ENCODE peak calls at places on chromosome 5, in six cellular contexts. One of them, this sample, is unnamed.
A peak's percentile ranks its signal among the peaks of the same experiment; 100 is the strongest.

GRCh38 chr5:103895738-103896137 is 333.1 kb upstream of the NUDT12 start:
- DNase-seq in H7: no peak
- DNase-seq in activated CD4-positive, alpha-beta T cell treated with anti-CD3 and anti-CD28 coated beads for 1 hour: no peak
- DNase-seq in activated CD8-positive, alpha-beta memory T cell treated with anti-CD3 and anti-CD28 coated beads, Interleukin-2, amount 50 U/mL, for 48 hours: no peak
- DNase-seq in uterus: no peak
- DNase-seq in NCI-H2227 treated with DMSO at 0.1 percent for 48 hours: no peak
- DNase-seq in this sample: no peak

GRCh38 chr5:146825033-146825432 is 53.5 kb downstream of the PPP2R2B start:
- DNase-seq in NCI-H2227 treated with DMSO at 0.1 percent for 48 hours: no peak
- DNase-seq in activated CD8-positive, alpha-beta memory T cell treated with anti-CD3 and anti-CD28 coated beads, Interleukin-2, amount 50 U/mL, for 48 hours: no peak
- DNase-seq in H7: peak; percentile 8
- DNase-seq in uterus: peak; percentile 18
- DNase-seq in activated CD4-positive, alpha-beta T cell treated with anti-CD3 and anti-CD28 coated beads for 1 hour: no peak
- DNase-seq in this sample: no peak

GRCh38 chr5:137560414-137560813 is 61.3 kb upstream of the SPOCK1 start:
- DNase-seq in activated CD8-positive, alpha-beta memory T cell treated with anti-CD3 and anti-CD28 coated beads, Interleukin-2, amount 50 U/mL, for 48 hours: no peak
- DNase-seq in H7: no peak
- DNase-seq in NCI-H2227 treated with DMSO at 0.1 percent for 48 hours: no peak
- DNase-seq in uterus: no peak
- DNase-seq in activated CD4-positive, alpha-beta T cell treated with anti-CD3 and anti-CD28 coated beads for 1 hour: no peak
- DNase-seq in this sample: no peak

GRCh38 chr5:122523776-122524175 is 211.7 kb downstream of the SNCAIP start:
- DNase-seq in activated CD4-positive, alpha-beta T cell treated with anti-CD3 and anti-CD28 coated beads for 1 hour: no peak
- DNase-seq in NCI-H2227 treated with DMSO at 0.1 percent for 48 hours: no peak
- DNase-seq in uterus: no peak
- DNase-seq in H7: no peak
- DNase-seq in activated CD8-positive, alpha-beta memory T cell treated with anti-CD3 and anti-CD28 coated beads, Interleukin-2, amount 50 U/mL, for 48 hours: no peak
- DNase-seq in this sample: no peak

GRCh38 chr5:126414874-126415502 is 8.2 kb upstream of the GRAMD2B start:
- DNase-seq in activated CD4-positive, alpha-beta T cell treated with anti-CD3 and anti-CD28 coated beads for 1 hour: no peak
- DNase-seq in H7: no peak
- DNase-seq in activated CD8-positive, alpha-beta memory T cell treated with anti-CD3 and anti-CD28 coated beads, Interleukin-2, amount 50 U/mL, for 48 hours: no peak
- DNase-seq in NCI-H2227 treated with DMSO at 0.1 percent for 48 hours: no peak
- DNase-seq in uterus: peak; percentile 58
- DNase-seq in this sample: no peak

GRCh38 chr5:82004511-82004910 is 32.7 kb downstream of the ATG10 start:
- DNase-seq in NCI-H2227 treated with DMSO at 0.1 percent for 48 hours: no peak
- DNase-seq in H7: no peak
- DNase-seq in uterus: no peak
- DNase-seq in activated CD4-positive, alpha-beta T cell treated with anti-CD3 and anti-CD28 coated beads for 1 hour: no peak
- DNase-seq in activated CD8-positive, alpha-beta memory T cell treated with anti-CD3 and anti-CD28 coated beads, Interleukin-2, amount 50 U/mL, for 48 hours: no peak
- DNase-seq in this sample: no peak

GRCh38 chr5:80809451-80809850 is 150.7 kb upstream of the RASGRF2 start:
- DNase-seq in uterus: no peak
- DNase-seq in H7: no peak
- DNase-seq in NCI-H2227 treated with DMSO at 0.1 percent for 48 hours: no peak
- DNase-seq in activated CD8-positive, alpha-beta memory T cell treated with anti-CD3 and anti-CD28 coated beads, Interleukin-2, amount 50 U/mL, for 48 hours: no peak
- DNase-seq in activated CD4-positive, alpha-beta T cell treated with anti-CD3 and anti-CD28 coated beads for 1 hour: no peak
- DNase-seq in this sample: no peak

GRCh38 chr5:115190388-115190787 is 20.7 kb upstream of the TRIM36 start:
- DNase-seq in H7: no peak
- DNase-seq in uterus: no peak
- DNase-seq in activated CD4-positive, alpha-beta T cell treated with anti-CD3 and anti-CD28 coated beads for 1 hour: no peak
- DNase-seq in NCI-H2227 treated with DMSO at 0.1 percent for 48 hours: no peak
- DNase-seq in activated CD8-positive, alpha-beta memory T cell treated with anti-CD3 and anti-CD28 coated beads, Interleukin-2, amount 50 U/mL, for 48 hours: no peak
- DNase-seq in this sample: no peak

GRCh38 chr5:72307968-72308852 is 11.8 kb downstream of the MRPS27 start:
- DNase-seq in NCI-H2227 treated with DMSO at 0.1 percent for 48 hours: peak; percentile 87
- DNase-seq in activated CD8-positive, alpha-beta memory T cell treated with anti-CD3 and anti-CD28 coated beads, Interleukin-2, amount 50 U/mL, for 48 hours: peak; percentile 96
- DNase-seq in activated CD4-positive, alpha-beta T cell treated with anti-CD3 and anti-CD28 coated beads for 1 hour: peak; percentile 93
- DNase-seq in H7: peak; percentile 93
- DNase-seq in uterus: peak; percentile 97
- DNase-seq in this sample: peak; percentile 91

GRCh38 chr5:61051267-61051666 is 106.3 kb downstream of the NDUFAF2 start:
- DNase-seq in activated CD8-positive, alpha-beta memory T cell treated with anti-CD3 and anti-CD28 coated beads, Interleukin-2, amount 50 U/mL, for 48 hours: no peak
- DNase-seq in NCI-H2227 treated with DMSO at 0.1 percent for 48 hours: no peak
- DNase-seq in H7: no peak
- DNase-seq in uterus: no peak
- DNase-seq in activated CD4-positive, alpha-beta T cell treated with anti-CD3 and anti-CD28 coated beads for 1 hour: no peak
- DNase-seq in this sample: no peak

GRCh38 chr5:55918097-55919035 is 67.2 kb downstream of the IL31RA start:
- DNase-seq in NCI-H2227 treated with DMSO at 0.1 percent for 48 hours: no peak
- DNase-seq in activated CD8-positive, alpha-beta memory T cell treated with anti-CD3 and anti-CD28 coated beads, Interleukin-2, amount 50 U/mL, for 48 hours: no peak
- DNase-seq in activated CD4-positive, alpha-beta T cell treated with anti-CD3 and anti-CD28 coated beads for 1 hour: no peak
- DNase-seq in uterus: no peak
- DNase-seq in H7: no peak
- DNase-seq in this sample: no peak

GRCh38 chr5:148386041-148386440 is 2.3 kb downstream of the FBXO38 start:
- DNase-seq in activated CD8-positive, alpha-beta memory T cell treated with anti-CD3 and anti-CD28 coated beads, Interleukin-2, amount 50 U/mL, for 48 hours: no peak
- DNase-seq in activated CD4-positive, alpha-beta T cell treated with anti-CD3 and anti-CD28 coated beads for 1 hour: no peak
- DNase-seq in NCI-H2227 treated with DMSO at 0.1 percent for 48 hours: no peak
- DNase-seq in H7: no peak
- DNase-seq in uterus: no peak
- DNase-seq in this sample: no peak

GRCh38 chr5:171688696-171689495 is 96.7 kb upstream of the SMIM23 start:
- DNase-seq in NCI-H2227 treated with DMSO at 0.1 percent for 48 hours: no peak
- DNase-seq in uterus: no peak
- DNase-seq in H7: no peak
- DNase-seq in activated CD8-positive, alpha-beta memory T cell treated with anti-CD3 and anti-CD28 coated beads, Interleukin-2, amount 50 U/mL, for 48 hours: no peak
- DNase-seq in activated CD4-positive, alpha-beta T cell treated with anti-CD3 and anti-CD28 coated beads for 1 hour: no peak
- DNase-seq in this sample: no peak

GRCh38 chr5:158740358-158740757 is 359.4 kb downstream of the EBF1 start:
- DNase-seq in activated CD8-positive, alpha-beta memory T cell treated with anti-CD3 and anti-CD28 coated beads, Interleukin-2, amount 50 U/mL, for 48 hours: no peak
- DNase-seq in NCI-H2227 treated with DMSO at 0.1 percent for 48 hours: no peak
- DNase-seq in H7: no peak
- DNase-seq in uterus: no peak
- DNase-seq in activated CD4-positive, alpha-beta T cell treated with anti-CD3 and anti-CD28 coated beads for 1 hour: no peak
- DNase-seq in this sample: no peak

GRCh38 chr5:14728109-14728938 is 63.8 kb downstream of the OTULIN start:
- DNase-seq in activated CD4-positive, alpha-beta T cell treated with anti-CD3 and anti-CD28 coated beads for 1 hour: no peak
- DNase-seq in activated CD8-positive, alpha-beta memory T cell treated with anti-CD3 and anti-CD28 coated beads, Interleukin-2, amount 50 U/mL, for 48 hours: no peak
- DNase-seq in uterus: no peak
- DNase-seq in H7: peak; percentile 83
- DNase-seq in NCI-H2227 treated with DMSO at 0.1 percent for 48 hours: peak; percentile 20
- DNase-seq in this sample: no peak

GRCh38 chr5:7363067-7363677 is 32.8 kb upstream of the ADCY2 start:
- DNase-seq in activated CD4-positive, alpha-beta T cell treated with anti-CD3 and anti-CD28 coated beads for 1 hour: no peak
- DNase-seq in H7: no peak
- DNase-seq in activated CD8-positive, alpha-beta memory T cell treated with anti-CD3 and anti-CD28 coated beads, Interleukin-2, amount 50 U/mL, for 48 hours: no peak
- DNase-seq in NCI-H2227 treated with DMSO at 0.1 percent for 48 hours: no peak
- DNase-seq in uterus: no peak
- DNase-seq in this sample: no peak

GRCh38 chr5:116476903-116477537 is 97.6 kb downstream of the SEMA6A start:
- DNase-seq in activated CD4-positive, alpha-beta T cell treated with anti-CD3 and anti-CD28 coated beads for 1 hour: no peak
- DNase-seq in NCI-H2227 treated with DMSO at 0.1 percent for 48 hours: no peak
- DNase-seq in H7: no peak
- DNase-seq in activated CD8-positive, alpha-beta memory T cell treated with anti-CD3 and anti-CD28 coated beads, Interleukin-2, amount 50 U/mL, for 48 hours: no peak
- DNase-seq in uterus: no peak
- DNase-seq in this sample: no peak

GRCh38 chr5:154221371-154221896 is 30.9 kb downstream of the GALNT10 start:
- DNase-seq in activated CD8-positive, alpha-beta memory T cell treated with anti-CD3 and anti-CD28 coated beads, Interleukin-2, amount 50 U/mL, for 48 hours: no peak
- DNase-seq in NCI-H2227 treated with DMSO at 0.1 percent for 48 hours: no peak
- DNase-seq in H7: no peak
- DNase-seq in activated CD4-positive, alpha-beta T cell treated with anti-CD3 and anti-CD28 coated beads for 1 hour: peak; percentile 41
- DNase-seq in uterus: no peak
- DNase-seq in this sample: no peak

GRCh38 chr5:10307206-10308148 is at the start of gene CMBL:
- DNase-seq in activated CD8-positive, alpha-beta memory T cell treated with anti-CD3 and anti-CD28 coated beads, Interleukin-2, amount 50 U/mL, for 48 hours: peak; percentile 69
- DNase-seq in NCI-H2227 treated with DMSO at 0.1 percent for 48 hours: peak; percentile 69
- DNase-seq in H7: peak; percentile 88
- DNase-seq in uterus: peak; percentile 49
- DNase-seq in activated CD4-positive, alpha-beta T cell treated with anti-CD3 and anti-CD28 coated beads for 1 hour: no peak
- DNase-seq in this sample: peak; percentile 56

GRCh38 chr5:141001854-141002666 is 35.8 kb downstream of the PCDHAC2 start:
- DNase-seq in activated CD8-positive, alpha-beta memory T cell treated with anti-CD3 and anti-CD28 coated beads, Interleukin-2, amount 50 U/mL, for 48 hours: no peak
- DNase-seq in uterus: peak; percentile 15
- DNase-seq in H7: peak; percentile 82
- DNase-seq in activated CD4-positive, alpha-beta T cell treated with anti-CD3 and anti-CD28 coated beads for 1 hour: no peak
- DNase-seq in NCI-H2227 treated with DMSO at 0.1 percent for 48 hours: peak; percentile 64
- DNase-seq in this sample: no peak

GRCh38 chr5:123035950-123036390 is 555 bp downstream of the PPIC start:
- DNase-seq in activated CD4-positive, alpha-beta T cell treated with anti-CD3 and anti-CD28 coated beads for 1 hour: no peak
- DNase-seq in H7: peak; percentile 86
- DNase-seq in NCI-H2227 treated with DMSO at 0.1 percent for 48 hours: no peak
- DNase-seq in uterus: peak; percentile 47
- DNase-seq in activated CD8-positive, alpha-beta memory T cell treated with anti-CD3 and anti-CD28 coated beads, Interleukin-2, amount 50 U/mL, for 48 hours: peak; percentile 54
- DNase-seq in this sample: peak; percentile 18

GRCh38 chr5:34570721-34571379 is 85.3 kb upstream of the RAI14 start:
- DNase-seq in H7: no peak
- DNase-seq in activated CD4-positive, alpha-beta T cell treated with anti-CD3 and anti-CD28 coated beads for 1 hour: no peak
- DNase-seq in NCI-H2227 treated with DMSO at 0.1 percent for 48 hours: no peak
- DNase-seq in uterus: no peak
- DNase-seq in activated CD8-positive, alpha-beta memory T cell treated with anti-CD3 and anti-CD28 coated beads, Interleukin-2, amount 50 U/mL, for 48 hours: no peak
- DNase-seq in this sample: no peak

GRCh38 chr5:11390369-11390768 is 513.9 kb downstream of the CTNND2 start:
- DNase-seq in NCI-H2227 treated with DMSO at 0.1 percent for 48 hours: no peak
- DNase-seq in activated CD8-positive, alpha-beta memory T cell treated with anti-CD3 and anti-CD28 coated beads, Interleukin-2, amount 50 U/mL, for 48 hours: no peak
- DNase-seq in activated CD4-positive, alpha-beta T cell treated with anti-CD3 and anti-CD28 coated beads for 1 hour: no peak
- DNase-seq in uterus: no peak
- DNase-seq in H7: no peak
- DNase-seq in this sample: no peak

GRCh38 chr5:53473644-53474043 is 6.8 kb upstream of the FST start:
- DNase-seq in H7: no peak
- DNase-seq in uterus: no peak
- DNase-seq in NCI-H2227 treated with DMSO at 0.1 percent for 48 hours: no peak
- DNase-seq in activated CD8-positive, alpha-beta memory T cell treated with anti-CD3 and anti-CD28 coated beads, Interleukin-2, amount 50 U/mL, for 48 hours: no peak
- DNase-seq in activated CD4-positive, alpha-beta T cell treated with anti-CD3 and anti-CD28 coated beads for 1 hour: no peak
- DNase-seq in this sample: no peak

GRCh38 chr5:68653471-68653870 is 437.9 kb downstream of the PIK3R1 start:
- DNase-seq in activated CD4-positive, alpha-beta T cell treated with anti-CD3 and anti-CD28 coated beads for 1 hour: no peak
- DNase-seq in H7: no peak
- DNase-seq in uterus: no peak
- DNase-seq in activated CD8-positive, alpha-beta memory T cell treated with anti-CD3 and anti-CD28 coated beads, Interleukin-2, amount 50 U/mL, for 48 hours: no peak
- DNase-seq in NCI-H2227 treated with DMSO at 0.1 percent for 48 hours: no peak
- DNase-seq in this sample: no peak

GRCh38 chr5:16579142-16579541 is 37.7 kb downstream of the RETREG1 start:
- DNase-seq in H7: no peak
- DNase-seq in NCI-H2227 treated with DMSO at 0.1 percent for 48 hours: peak; percentile 51
- DNase-seq in activated CD8-positive, alpha-beta memory T cell treated with anti-CD3 and anti-CD28 coated beads, Interleukin-2, amount 50 U/mL, for 48 hours: no peak
- DNase-seq in uterus: no peak
- DNase-seq in activated CD4-positive, alpha-beta T cell treated with anti-CD3 and anti-CD28 coated beads for 1 hour: no peak
- DNase-seq in this sample: no peak

GRCh38 chr5:10521466-10522223 is 42.2 kb upstream of the ANKRD33B start:
- DNase-seq in NCI-H2227 treated with DMSO at 0.1 percent for 48 hours: no peak
- DNase-seq in activated CD8-positive, alpha-beta memory T cell treated with anti-CD3 and anti-CD28 coated beads, Interleukin-2, amount 50 U/mL, for 48 hours: no peak
- DNase-seq in H7: peak; percentile 75
- DNase-seq in activated CD4-positive, alpha-beta T cell treated with anti-CD3 and anti-CD28 coated beads for 1 hour: no peak
- DNase-seq in uterus: no peak
- DNase-seq in this sample: no peak

GRCh38 chr5:143309661-143310431 is 93.6 kb downstream of the NR3C1 start:
- DNase-seq in uterus: no peak
- DNase-seq in activated CD8-positive, alpha-beta memory T cell treated with anti-CD3 and anti-CD28 coated beads, Interleukin-2, amount 50 U/mL, for 48 hours: no peak
- DNase-seq in NCI-H2227 treated with DMSO at 0.1 percent for 48 hours: no peak
- DNase-seq in activated CD4-positive, alpha-beta T cell treated with anti-CD3 and anti-CD28 coated beads for 1 hour: no peak
- DNase-seq in H7: no peak
- DNase-seq in this sample: no peak

GRCh38 chr5:65020492-65020891 is 251.8 kb downstream of the CWC27 start:
- DNase-seq in activated CD8-positive, alpha-beta memory T cell treated with anti-CD3 and anti-CD28 coated beads, Interleukin-2, amount 50 U/mL, for 48 hours: no peak
- DNase-seq in H7: no peak
- DNase-seq in NCI-H2227 treated with DMSO at 0.1 percent for 48 hours: no peak
- DNase-seq in uterus: no peak
- DNase-seq in activated CD4-positive, alpha-beta T cell treated with anti-CD3 and anti-CD28 coated beads for 1 hour: no peak
- DNase-seq in this sample: no peak

GRCh38 chr5:180201051-180201987 is 7.7 kb downstream of the RASGEF1C start:
- DNase-seq in H7: peak; percentile 93
- DNase-seq in activated CD8-positive, alpha-beta memory T cell treated with anti-CD3 and anti-CD28 coated beads, Interleukin-2, amount 50 U/mL, for 48 hours: no peak
- DNase-seq in activated CD4-positive, alpha-beta T cell treated with anti-CD3 and anti-CD28 coated beads for 1 hour: no peak
- DNase-seq in uterus: no peak
- DNase-seq in NCI-H2227 treated with DMSO at 0.1 percent for 48 hours: no peak
- DNase-seq in this sample: no peak

GRCh38 chr5:146529984-146530383 is 14.0 kb upstream of the GPR151 start:
- DNase-seq in H7: no peak
- DNase-seq in NCI-H2227 treated with DMSO at 0.1 percent for 48 hours: no peak
- DNase-seq in activated CD4-positive, alpha-beta T cell treated with anti-CD3 and anti-CD28 coated beads for 1 hour: no peak
- DNase-seq in uterus: no peak
- DNase-seq in activated CD8-positive, alpha-beta memory T cell treated with anti-CD3 and anti-CD28 coated beads, Interleukin-2, amount 50 U/mL, for 48 hours: no peak
- DNase-seq in this sample: no peak

GRCh38 chr5:157217289-157218024 is 36.8 kb downstream of the ITK start:
- DNase-seq in H7: no peak
- DNase-seq in uterus: no peak
- DNase-seq in activated CD8-positive, alpha-beta memory T cell treated with anti-CD3 and anti-CD28 coated beads, Interleukin-2, amount 50 U/mL, for 48 hours: no peak
- DNase-seq in activated CD4-positive, alpha-beta T cell treated with anti-CD3 and anti-CD28 coated beads for 1 hour: peak; percentile 34
- DNase-seq in NCI-H2227 treated with DMSO at 0.1 percent for 48 hours: no peak
- DNase-seq in this sample: no peak

GRCh38 chr5:67536892-67537291 is 340.3 kb upstream of the CD180 start:
- DNase-seq in uterus: no peak
- DNase-seq in activated CD8-positive, alpha-beta memory T cell treated with anti-CD3 and anti-CD28 coated beads, Interleukin-2, amount 50 U/mL, for 48 hours: no peak
- DNase-seq in NCI-H2227 treated with DMSO at 0.1 percent for 48 hours: peak; percentile 3
- DNase-seq in H7: no peak
- DNase-seq in activated CD4-positive, alpha-beta T cell treated with anti-CD3 and anti-CD28 coated beads for 1 hour: no peak
- DNase-seq in this sample: no peak

GRCh38 chr5:35061216-35061615 is 13.5 kb upstream of the AGXT2 start:
- DNase-seq in activated CD8-positive, alpha-beta memory T cell treated with anti-CD3 and anti-CD28 coated beads, Interleukin-2, amount 50 U/mL, for 48 hours: no peak
- DNase-seq in uterus: peak; percentile 22
- DNase-seq in H7: no peak
- DNase-seq in activated CD4-positive, alpha-beta T cell treated with anti-CD3 and anti-CD28 coated beads for 1 hour: no peak
- DNase-seq in NCI-H2227 treated with DMSO at 0.1 percent for 48 hours: no peak
- DNase-seq in this sample: no peak

GRCh38 chr5:33441241-33441844 is 578 bp downstream of the TARS1 start:
- DNase-seq in NCI-H2227 treated with DMSO at 0.1 percent for 48 hours: peak; percentile 89
- DNase-seq in H7: no peak
- DNase-seq in activated CD4-positive, alpha-beta T cell treated with anti-CD3 and anti-CD28 coated beads for 1 hour: no peak
- DNase-seq in activated CD8-positive, alpha-beta memory T cell treated with anti-CD3 and anti-CD28 coated beads, Interleukin-2, amount 50 U/mL, for 48 hours: peak; percentile 65
- DNase-seq in uterus: no peak
- DNase-seq in this sample: no peak

GRCh38 chr5:158991391-158991790 is 108.3 kb downstream of the EBF1 start:
- DNase-seq in uterus: no peak
- DNase-seq in NCI-H2227 treated with DMSO at 0.1 percent for 48 hours: no peak
- DNase-seq in H7: no peak
- DNase-seq in activated CD8-positive, alpha-beta memory T cell treated with anti-CD3 and anti-CD28 coated beads, Interleukin-2, amount 50 U/mL, for 48 hours: no peak
- DNase-seq in activated CD4-positive, alpha-beta T cell treated with anti-CD3 and anti-CD28 coated beads for 1 hour: no peak
- DNase-seq in this sample: no peak